ENCODE peak calls at places on chromosomes 12 and 14, in ten cellular contexts. D, O, H, X, P, B, L, A, G and E are unnamed samples.

GRCh38 chr12:80226576-80226975 is 127.2 kb downstream of the OTOGL start:
- DNase-seq in D (no peak), O (peak), H (no peak), X (no peak), P (peak), B (no peak), L (no peak), A (peak), G (no peak), E (peak)

GRCh38 chr12:130978785-130979184 is 25.1 kb downstream of the ADGRD1 start:
- DNase-seq in D (no peak), O (no peak), H (no peak), X (no peak), P (no peak), B (no peak), L (no peak), A (no peak), G (no peak), E (no peak)

GRCh38 chr14:37985826-37986470 is 221.8 kb upstream of the SSTR1 start:
- DNase-seq in D (peak), O (peak), H (no peak), X (no peak), P (peak), B (peak), L (peak), A (no peak), G (no peak), E (peak)

GRCh38 chr12:69241444-69242092 is 2.2 kb downstream of the CPSF6 start:
- DNase-seq in D (no peak), O (no peak), H (no peak), X (no peak), P (no peak), B (no peak), L (no peak), A (no peak), G (no peak), E (no peak)

GRCh38 chr12:56954057-56954577 is 3.3 kb downstream of the RDH16 start:
- DNase-seq in D (no peak), O (peak), H (no peak), X (no peak), P (no peak), B (no peak), L (no peak), A (no peak), G (no peak), E (peak)

GRCh38 chr12:47349770-47350408 is 270.1 kb upstream of the AMIGO2 start:
- DNase-seq in D (no peak), O (peak), H (no peak), X (no peak), P (no peak), B (no peak), L (no peak), A (no peak), G (no peak), E (peak)

GRCh38 chr12:91361864-91362263 is 179.2 kb upstream of the DCN start:
- DNase-seq in D (no peak), O (peak), H (no peak), X (no peak), P (peak), B (no peak), L (no peak), A (no peak), G (no peak), E (peak)

GRCh38 chr14:71103662-71104484 is 196.6 kb downstream of the PCNX1 start:
- DNase-seq in D (peak), O (peak), H (no peak), X (no peak), P (peak), B (peak), L (peak), A (peak), G (no peak), E (peak)

GRCh38 chr12:89469361-89469760 is 55.2 kb downstream of the GALNT4 start:
- DNase-seq in D (no peak), O (peak), H (no peak), X (no peak), P (no peak), B (no peak), L (no peak), A (no peak), G (no peak), E (peak)

GRCh38 chr12:125330645-125331341 is 265.6 kb downstream of the AACS start:
- DNase-seq in D (peak), O (peak), H (peak), X (no peak), P (peak), B (no peak), L (peak), A (no peak), G (no peak), E (peak)

GRCh38 chr14:25298238-25298637 is 248.3 kb upstream of the STXBP6 start:
- DNase-seq in D (no peak), O (no peak), H (no peak), X (no peak), P (no peak), B (no peak), L (no peak), A (no peak), G (no peak), E (no peak)

GRCh38 chr12:131164096-131164872 is 210.6 kb downstream of the ADGRD1 start:
- DNase-seq in D (no peak), O (no peak), H (no peak), X (no peak), P (no peak), B (no peak), L (no peak), A (no peak), G (no peak), E (no peak)

GRCh38 chr12:132986885-132987225 is 688 bp downstream of the ZNF26 start:
- DNase-seq in D (no peak), O (no peak), H (no peak), X (no peak), P (peak), B (no peak), L (no peak), A (no peak), G (no peak), E (peak)

GRCh38 chr12:62604856-62605255 is 138.2 kb downstream of the MON2 start:
- DNase-seq in D (no peak), O (peak), H (no peak), X (no peak), P (peak), B (no peak), L (no peak), A (no peak), G (no peak), E (no peak)

GRCh38 chr14:99189201-99189801 is 82.7 kb downstream of the BCL11B start:
- DNase-seq in D (no peak), O (no peak), H (no peak), X (no peak), P (no peak), B (no peak), L (no peak), A (no peak), G (no peak), E (no peak)

GRCh38 chr12:20188930-20189653 is 179.2 kb upstream of the PDE3A start:
- DNase-seq in D (no peak), O (no peak), H (no peak), X (no peak), P (no peak), B (no peak), L (no peak), A (no peak), G (no peak), E (no peak)

GRCh38 chr14:51554953-51555352 is 96.8 kb upstream of the FRMD6 start:
- DNase-seq in D (no peak), O (peak), H (no peak), X (no peak), P (peak), B (no peak), L (no peak), A (peak), G (no peak), E (peak)

GRCh38 chr14:101405171-101405883 is 156.0 kb upstream of the DIO3 start:
- DNase-seq in D (no peak), O (no peak), H (no peak), X (no peak), P (no peak), B (no peak), L (no peak), A (peak), G (peak), E (no peak)

GRCh38 chr12:78118036-78118435 is 287.3 kb downstream of the NAV3 start:
- DNase-seq in D (no peak), O (no peak), H (no peak), X (no peak), P (no peak), B (no peak), L (no peak), A (no peak), G (no peak), E (no peak)

GRCh38 chr14:52918486-52918885 is 32.4 kb downstream of the FERMT2 start:
- DNase-seq in D (no peak), O (peak), H (no peak), X (no peak), P (peak), B (no peak), L (peak), A (peak), G (no peak), E (peak)

GRCh38 chr12:6363330-6364036 is 11.9 kb downstream of the SCNN1A start:
- DNase-seq in D (peak), O (peak), H (peak), X (no peak), P (peak), B (no peak), L (peak), A (no peak), G (peak), E (peak)

GRCh38 chr14:83071888-83072501 is 1538.3 kb upstream of the SEL1L start:
- DNase-seq in D (no peak), O (no peak), H (no peak), X (no peak), P (peak), B (no peak), L (no peak), A (no peak), G (no peak), E (no peak)

GRCh38 chr12:120693848-120694247 is 6.9 kb downstream of the MLEC start:
- DNase-seq in D (no peak), O (no peak), H (no peak), X (no peak), P (no peak), B (no peak), L (no peak), A (no peak), G (no peak), E (no peak)

GRCh38 chr12:22529281-22530060 is 14.9 kb downstream of the C2CD5 start:
- DNase-seq in D (no peak), O (peak), H (no peak), X (no peak), P (peak), B (no peak), L (no peak), A (no peak), G (no peak), E (no peak)

GRCh38 chr14:105087308-105087962 is 22.2 kb upstream of the GPR132 start:
- DNase-seq in D (no peak), O (peak), H (peak), X (no peak), P (peak), B (no peak), L (no peak), A (no peak), G (peak), E (peak)

GRCh38 chr14:93430889-93431670 is at the start of gene UNC79:
- DNase-seq in D (peak), O (peak), H (no peak), X (no peak), P (peak), B (peak), L (no peak), A (no peak), G (no peak), E (peak)

GRCh38 chr14:91416744-91417133 is 881 bp downstream of the CCDC88C start:
- DNase-seq in D (no peak), O (no peak), H (no peak), X (no peak), P (peak), B (no peak), L (no peak), A (no peak), G (no peak), E (no peak)

GRCh38 chr14:99514552-99515300 is 33.5 kb downstream of the CCNK start:
- DNase-seq in D (no peak), O (no peak), H (peak), X (no peak), P (no peak), B (no peak), L (no peak), A (no peak), G (no peak), E (no peak)